ENCODE peak calls at places on chromosomes 11 and 22, in ten cellular contexts. I, G, L, P, Z, D, Y, S, M and X are unnamed samples.

GRCh38 chr11:66464916-66465315 is 1.8 kb upstream of the PELI3 start:
- DNase-seq in I (no peak), G (no peak), L (no peak), P (no peak), Z (no peak), D (no peak), Y (no peak), S (no peak), M (no peak), X (no peak)

GRCh38 chr11:78662811-78663210 is 88.1 kb upstream of the NARS2 start:
- DNase-seq in I (no peak), G (no peak), L (no peak), P (no peak), Z (no peak), D (no peak), Y (no peak), S (no peak), M (no peak), X (peak)

GRCh38 chr11:131025020-131025419 is 108.7 kb upstream of the SNX19 start:
- DNase-seq in I (no peak), G (no peak), L (no peak), P (no peak), Z (no peak), D (no peak), Y (peak), S (no peak), M (no peak), X (no peak)

GRCh38 chr11:61707574-61707973 is 27.4 kb downstream of the DAGLA start:
- DNase-seq in I (no peak), G (no peak), L (no peak), P (no peak), Z (peak), D (no peak), Y (no peak), S (no peak), M (no peak), X (no peak)

GRCh38 chr11:110921742-110922200 is 209.5 kb upstream of the ARHGAP20 start:
- DNase-seq in I (no peak), G (no peak), L (no peak), P (no peak), Z (no peak), D (peak), Y (peak), S (no peak), M (peak), X (no peak)

GRCh38 chr11:16184588-16184987 is 171.8 kb downstream of the SOX6 start:
- DNase-seq in I (no peak), G (no peak), L (no peak), P (no peak), Z (peak), D (no peak), Y (peak), S (no peak), M (no peak), X (no peak)

GRCh38 chr11:133966924-133967598 is 10.3 kb upstream of the IGSF9B start:
- DNase-seq in I (no peak), G (no peak), L (peak), P (peak), Z (peak), D (no peak), Y (no peak), S (no peak), M (peak), X (no peak)

GRCh38 chr11:78876686-78877085 is 302.0 kb upstream of the NARS2 start:
- DNase-seq in I (no peak), G (no peak), L (no peak), P (no peak), Z (no peak), D (no peak), Y (no peak), S (no peak), M (no peak), X (no peak)

DNA sequence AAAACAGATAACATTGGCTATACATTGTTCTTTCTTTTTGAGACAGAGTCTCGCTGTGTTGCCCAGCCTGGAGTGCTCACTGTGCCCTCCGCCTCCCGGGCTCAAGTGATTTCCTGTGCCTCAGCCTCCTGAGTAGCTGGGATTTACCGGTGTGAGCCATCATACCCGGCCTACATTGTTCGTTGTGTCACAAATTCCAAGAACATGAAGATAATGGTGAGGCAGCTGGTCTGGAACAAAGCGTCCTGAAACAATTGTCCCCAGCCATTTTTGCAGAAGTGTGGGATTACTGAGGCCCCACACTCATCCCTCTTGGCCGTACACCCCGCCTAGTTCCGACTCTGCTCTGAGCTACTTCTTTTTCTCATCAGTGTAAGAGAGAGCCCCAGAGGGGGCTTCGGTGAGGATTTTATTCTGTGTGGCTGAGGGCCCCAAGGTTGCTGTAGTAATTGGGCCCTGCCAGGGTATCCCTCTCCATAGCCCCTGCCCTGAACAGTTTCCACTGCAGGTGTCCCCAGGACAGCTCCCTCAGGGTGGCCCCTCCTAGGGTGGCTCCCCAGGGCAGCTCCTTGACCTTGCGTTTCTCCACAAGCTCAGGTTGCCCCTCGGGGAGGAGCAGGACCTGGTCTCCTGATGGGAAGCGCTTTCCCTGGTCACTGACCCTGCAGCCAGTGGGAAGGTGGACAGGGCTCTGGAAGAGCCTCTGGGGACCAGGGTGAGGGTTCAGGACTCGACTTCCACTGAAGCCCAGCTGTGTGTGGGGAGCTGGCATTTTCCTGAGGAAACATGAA is 13.1 kb upstream of the ARSA start:
- DNase-seq in I (peak), G (no peak), L (no peak), P (no peak), Z (no peak), D (no peak), Y (no peak), S (no peak), M (no peak), X (no peak)
- H3K27ac ChIP-seq in I (peak), G (peak), L (peak), P (peak), Z (no peak), D (no peak), Y (no peak), S (no peak), M (peak), X (no peak)

GRCh38 chr11:13010737-13011342 is 1.7 kb downstream of the RASSF10 start:
- DNase-seq in I (peak), G (no peak), L (peak), P (peak), Z (peak), D (peak), Y (no peak), S (no peak), M (no peak), X (no peak)
- H3K4me3 ChIP-seq in I (peak), G (peak), L (peak), P (peak), Z (peak), D (peak), Y (no peak), S (no peak), M (no peak), X (peak)

DNA sequence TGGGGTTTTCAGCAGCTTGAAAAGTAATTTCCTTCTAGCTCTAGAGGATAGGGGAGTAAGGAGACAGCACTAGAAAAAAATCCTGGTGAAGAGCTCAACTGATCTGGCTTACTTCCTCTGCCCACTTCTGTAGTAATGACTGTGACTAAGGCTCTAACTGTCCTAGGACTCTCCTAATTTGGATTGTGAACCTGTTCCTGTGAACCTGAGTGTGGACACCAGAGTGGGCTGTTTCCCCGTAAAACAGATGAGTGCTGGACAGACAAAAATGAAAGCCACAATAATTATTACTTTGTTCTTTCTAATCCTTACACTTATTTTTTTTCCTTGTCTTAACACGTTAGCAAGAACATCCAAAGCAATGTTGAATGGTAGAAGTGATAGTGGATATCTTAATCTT is 154.1 kb downstream of the AASDHPPT start:
- DNase-seq in I (no peak), G (no peak), L (no peak), P (no peak), Z (no peak), D (no peak), Y (peak), S (no peak), M (no peak), X (no peak)
- TF ChIP-seq CTCF in I (no peak), G (no peak), L (peak), P (peak), Z (no peak), D (no peak), Y (peak), S (no peak), M (peak), X (no peak)

DNA sequence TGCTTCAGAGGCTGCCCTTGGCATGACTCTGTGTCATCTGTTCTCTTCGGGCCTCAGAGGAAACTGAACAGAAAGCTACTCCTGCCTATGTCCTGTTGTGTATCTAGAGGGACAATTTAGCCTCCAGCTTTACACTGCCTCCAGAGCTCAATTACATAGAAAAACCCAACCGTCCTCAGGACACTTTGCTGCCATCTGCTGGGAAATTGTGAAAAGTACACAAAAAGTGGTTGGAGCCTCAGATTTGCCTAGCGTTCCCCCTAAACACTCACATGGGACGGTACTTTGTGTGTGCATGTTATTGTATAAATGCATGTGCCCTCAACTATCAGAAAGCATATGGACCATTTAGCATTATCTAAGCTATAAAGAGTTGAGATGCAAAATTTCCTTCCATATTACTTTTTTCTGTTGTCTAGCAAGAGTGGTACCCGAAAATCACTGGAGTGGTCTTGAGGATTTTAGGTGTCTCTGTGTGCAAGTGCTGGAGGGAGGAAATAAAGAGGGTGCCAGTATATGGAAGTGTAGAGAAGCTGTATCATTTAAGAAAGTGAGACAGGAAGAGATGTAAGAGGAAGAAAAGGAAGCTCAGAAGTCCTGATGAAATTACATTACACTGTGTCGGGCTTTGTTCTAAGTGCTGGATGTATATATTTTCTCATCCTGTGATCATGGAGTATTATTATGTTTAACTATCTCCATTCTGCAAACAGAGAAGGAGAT is 8.7 kb upstream of the MS4A4E start:
- DNase-seq in I (no peak), G (no peak), L (peak), P (no peak), Z (no peak), D (no peak), Y (peak), S (peak), M (no peak), X (no peak)
- H3K27ac ChIP-seq in I (no peak), G (peak), L (no peak), P (no peak), Z (no peak), D (no peak), Y (no peak), S (no peak), M (no peak), X (no peak)

GRCh38 chr11:30322162-30322561 is 742 bp upstream of the ARL14EP start:
- DNase-seq in I (no peak), G (no peak), L (no peak), P (no peak), Z (no peak), D (no peak), Y (no peak), S (no peak), M (no peak), X (no peak)
- H3K4me3 ChIP-seq in I (peak), G (no peak), L (no peak), P (peak), Z (peak), D (peak), Y (peak), S (peak), M (no peak), X (peak)

GRCh38 chr22:35434061-35434750 is 34.3 kb downstream of the MCM5 start:
- DNase-seq in I (no peak), G (no peak), L (no peak), P (no peak), Z (no peak), D (no peak), Y (no peak), S (no peak), M (no peak), X (no peak)

GRCh38 chr22:35430897-35431322 is 31.0 kb downstream of the MCM5 start:
- DNase-seq in I (peak), G (no peak), L (peak), P (peak), Z (peak), D (peak), Y (peak), S (peak), M (peak), X (peak)

GRCh38 chr22:35432226-35432905 is 32.4 kb downstream of the MCM5 start:
- DNase-seq in I (no peak), G (no peak), L (no peak), P (no peak), Z (no peak), D (no peak), Y (no peak), S (no peak), M (no peak), X (no peak)

GRCh38 chr22:35435201-35435712 is 35.3 kb downstream of the MCM5 start:
- DNase-seq in I (no peak), G (no peak), L (no peak), P (no peak), Z (no peak), D (no peak), Y (no peak), S (no peak), M (no peak), X (no peak)

GRCh38 chr22:35431483-35432205 is 31.7 kb downstream of the MCM5 start:
- DNase-seq in I (no peak), G (no peak), L (no peak), P (no peak), Z (no peak), D (no peak), Y (no peak), S (no peak), M (no peak), X (no peak)
- TF ChIP-seq CTCF in I (no peak), G (no peak), L (no peak), P (no peak), Z (no peak), D (no peak), Y (peak), S (no peak), M (no peak), X (no peak)

GRCh38 chr11:44427432-44427831 is 117.5 kb upstream of the ALX4 start:
- DNase-seq in I (no peak), G (no peak), L (no peak), P (no peak), Z (no peak), D (no peak), Y (no peak), S (no peak), M (no peak), X (no peak)
- H3K27ac ChIP-seq in I (no peak), G (no peak), L (no peak), P (no peak), Z (no peak), D (no peak), Y (no peak), S (no peak), M (no peak), X (no peak)

GRCh38 chr11:818396-819128 is at the start of gene PNPLA2:
- DNase-seq in I (peak), G (no peak), L (no peak), P (no peak), Z (peak), D (peak), Y (peak), S (no peak), M (peak), X (peak)
- H3K4me3 ChIP-seq in I (peak), G (peak), L (peak), P (peak), Z (peak), D (peak), Y (peak), S (peak), M (peak), X (peak)

GRCh38 chr11:67630943-67631331 is 1.2 kb upstream of the NUDT8 start:
- DNase-seq in I (no peak), G (no peak), L (no peak), P (no peak), Z (no peak), D (no peak), Y (no peak), S (no peak), M (no peak), X (no peak)
- TF ChIP-seq CTCF in I (no peak), G (no peak), L (no peak), P (no peak), Z (no peak), D (peak), Y (no peak), S (no peak), M (no peak), X (no peak)

GRCh38 chr11:13923716-13924650 is 38.5 kb upstream of the SPON1 start:
- DNase-seq in I (no peak), G (no peak), L (no peak), P (no peak), Z (no peak), D (no peak), Y (no peak), S (peak), M (no peak), X (no peak)
- H3K27ac ChIP-seq in I (peak), G (peak), L (no peak), P (peak), Z (peak), D (no peak), Y (no peak), S (no peak), M (no peak), X (no peak)